ENCODE peak calls at places on chromosomes 4 and X, in seven cellular contexts. One of them, this sample, is unnamed.

GRCh38 chrX:3504916-3505315 is 158.5 kb upstream of the MXRA5 start:
- DNase-seq in retinal pigment epithelial cell: no peak
- DNase-seq in SK-N-MC: no peak
- DNase-seq in stimulated activated CD8-positive, alpha-beta memory T cell treated with anti-CD3 and anti-CD28 coated beads, Interleukin-4, amount 100 ng/mL, for 24 hours: no peak
- DNase-seq in amygdala: no peak
- DNase-seq in neural crest cell: no peak
- DNase-seq in NB4: no peak
- DNase-seq in this sample: no peak

GRCh38 chr4:62640296-62640695 is 1440.2 kb downstream of the ADGRL3 start:
- DNase-seq in amygdala: no peak
- DNase-seq in NB4: no peak
- DNase-seq in retinal pigment epithelial cell: peak
- DNase-seq in neural crest cell: no peak
- DNase-seq in stimulated activated CD8-positive, alpha-beta memory T cell treated with anti-CD3 and anti-CD28 coated beads, Interleukin-4, amount 100 ng/mL, for 24 hours: no peak
- DNase-seq in SK-N-MC: no peak
- DNase-seq in this sample: no peak

GRCh38 chr4:128751354-128751753 is 58.1 kb upstream of the JADE1 start:
- DNase-seq in stimulated activated CD8-positive, alpha-beta memory T cell treated with anti-CD3 and anti-CD28 coated beads, Interleukin-4, amount 100 ng/mL, for 24 hours: no peak
- DNase-seq in neural crest cell: no peak
- DNase-seq in SK-N-MC: no peak
- DNase-seq in NB4: no peak
- DNase-seq in amygdala: no peak
- DNase-seq in retinal pigment epithelial cell: peak
- DNase-seq in this sample: no peak

GRCh38 chr4:20019310-20020015 is 232.2 kb upstream of the SLIT2 start:
- DNase-seq in stimulated activated CD8-positive, alpha-beta memory T cell treated with anti-CD3 and anti-CD28 coated beads, Interleukin-4, amount 100 ng/mL, for 24 hours: no peak
- DNase-seq in NB4: no peak
- DNase-seq in SK-N-MC: no peak
- DNase-seq in amygdala: no peak
- DNase-seq in retinal pigment epithelial cell: no peak
- DNase-seq in neural crest cell: no peak
- DNase-seq in this sample: no peak

GRCh38 chr4:187612211-187612780 is 383.3 kb upstream of the ZFP42 start:
- DNase-seq in neural crest cell: no peak
- DNase-seq in retinal pigment epithelial cell: no peak
- DNase-seq in SK-N-MC: no peak
- DNase-seq in NB4: no peak
- DNase-seq in stimulated activated CD8-positive, alpha-beta memory T cell treated with anti-CD3 and anti-CD28 coated beads, Interleukin-4, amount 100 ng/mL, for 24 hours: no peak
- DNase-seq in amygdala: no peak
- DNase-seq in this sample: no peak

GRCh38 chr4:189834586-189834985 is 106.1 kb upstream of the FRG1 start:
- DNase-seq in SK-N-MC: no peak
- DNase-seq in stimulated activated CD8-positive, alpha-beta memory T cell treated with anti-CD3 and anti-CD28 coated beads, Interleukin-4, amount 100 ng/mL, for 24 hours: no peak
- DNase-seq in amygdala: no peak
- DNase-seq in NB4: no peak
- DNase-seq in neural crest cell: no peak
- DNase-seq in retinal pigment epithelial cell: no peak
- DNase-seq in this sample: no peak

GRCh38 chr4:52870225-52870624 is 8.1 kb downstream of the RASL11B start:
- DNase-seq in retinal pigment epithelial cell: no peak
- DNase-seq in neural crest cell: no peak
- DNase-seq in NB4: no peak
- DNase-seq in amygdala: no peak
- DNase-seq in SK-N-MC: no peak
- DNase-seq in stimulated activated CD8-positive, alpha-beta memory T cell treated with anti-CD3 and anti-CD28 coated beads, Interleukin-4, amount 100 ng/mL, for 24 hours: no peak
- DNase-seq in this sample: no peak

GRCh38 chr4:140720387-140721087 is 35.6 kb downstream of the TBC1D9 start:
- DNase-seq in stimulated activated CD8-positive, alpha-beta memory T cell treated with anti-CD3 and anti-CD28 coated beads, Interleukin-4, amount 100 ng/mL, for 24 hours: no peak
- DNase-seq in neural crest cell: no peak
- DNase-seq in retinal pigment epithelial cell: no peak
- DNase-seq in SK-N-MC: no peak
- DNase-seq in amygdala: no peak
- DNase-seq in NB4: no peak
- DNase-seq in this sample: no peak

GRCh38 chrX:49912086-49912485 is 10.3 kb upstream of the CLCN5 start:
- DNase-seq in NB4: no peak
- DNase-seq in neural crest cell: no peak
- DNase-seq in SK-N-MC: no peak
- DNase-seq in retinal pigment epithelial cell: no peak
- DNase-seq in stimulated activated CD8-positive, alpha-beta memory T cell treated with anti-CD3 and anti-CD28 coated beads, Interleukin-4, amount 100 ng/mL, for 24 hours: no peak
- DNase-seq in amygdala: no peak
- DNase-seq in this sample: no peak